ENCODE peak calls at places on chromosomes 11 and 22, in four cellular contexts. M, O, B and U are unnamed samples.

GRCh38 chr11:94845622-94846021 is 77.5 kb downstream of the AMOTL1 start:
- DNase-seq in M (peak; percentile 85), O (no peak), B (no peak), U (peak; percentile 25)

GRCh38 chr11:77020751-77021150 is 13.4 kb upstream of the B3GNT6 start:
- DNase-seq in M (no peak), O (no peak), B (no peak), U (no peak)

GRCh38 chr22:21942407-21942895 is 10.2 kb downstream of the PPM1F start:
- DNase-seq in M (peak; percentile 63), O (peak; percentile 86), B (no peak), U (no peak)

GRCh38 chr22:29799217-29799680 is 32.1 kb downstream of the UQCR10 start:
- DNase-seq in M (peak; percentile 94), O (peak; percentile 92), B (no peak), U (peak; percentile 78)

GRCh38 chr11:82782825-82783374 is 49.2 kb upstream of the FAM181B start:
- DNase-seq in M (no peak), O (no peak), B (no peak), U (no peak)

GRCh38 chr11:73129198-73129597 is 12.9 kb downstream of the FCHSD2 start:
- DNase-seq in M (no peak), O (no peak), B (no peak), U (no peak)

GRCh38 chr11:26860411-26860810 is 133.5 kb upstream of the FIBIN start:
- DNase-seq in M (no peak), O (no peak), B (no peak), U (no peak)

GRCh38 chr22:48492371-48493320 is 1335.0 kb downstream of the BRD1 start:
- DNase-seq in M (peak; percentile 73), O (peak; percentile 43), B (no peak), U (peak; percentile 88)

GRCh38 chr11:93054881-93055280 is 85.4 kb downstream of the MTNR1B start:
- DNase-seq in M (no peak), O (no peak), B (no peak), U (peak; percentile 38)

GRCh38 chr22:35524966-35525686 is 15.5 kb upstream of the RASD2 start:
- DNase-seq in M (peak; percentile 27), O (no peak), B (no peak), U (peak; percentile 61)

GRCh38 chr11:86515297-86516094 is 140.8 kb downstream of the CCDC81 start:
- DNase-seq in M (peak; percentile 9), O (no peak), B (no peak), U (peak; percentile 60)

GRCh38 chr11:19913893-19914249 is 201.2 kb downstream of the NAV2 start:
- DNase-seq in M (no peak), O (no peak), B (no peak), U (no peak)

GRCh38 chr11:46342237-46342636 is 5.0 kb upstream of the DGKZ start:
- DNase-seq in M (no peak), O (no peak), B (no peak), U (peak; percentile 56)

GRCh38 chr22:44261861-44262595 is 50.7 kb downstream of the SHISAL1 start:
- DNase-seq in M (no peak), O (no peak), B (no peak), U (no peak)

GRCh38 chr22:41687901-41688364 is 734 bp downstream of the SNU13 start:
- DNase-seq in M (peak; percentile 30), O (no peak), B (no peak), U (peak; percentile 51)

GRCh38 chr22:24938741-24939341 is 7.7 kb downstream of the LHFPL7 start:
- DNase-seq in M (peak; percentile 56), O (no peak), B (peak; percentile 38), U (peak; percentile 72)

GRCh38 chr11:31480930-31481329 is 28.5 kb downstream of the IMMP1L start:
- DNase-seq in M (no peak), O (no peak), B (no peak), U (no peak)

GRCh38 chr22:42271191-42271813 is 849 bp upstream of the TCF20 start:
- DNase-seq in M (no peak), O (no peak), B (no peak), U (no peak)

GRCh38 chr22:48931452-48931851 is 896.2 kb downstream of the BRD1 start:
- DNase-seq in M (no peak), O (no peak), B (no peak), U (no peak)

GRCh38 chr11:10489444-10489785 is 34.4 kb downstream of the AMPD3 start:
- DNase-seq in M (no peak), O (peak; percentile 62), B (no peak), U (no peak)
- H3K27ac ChIP-seq in M (no peak overlapping the region), O (peak overlapping the region; percentile 47), B (no peak overlapping the region), U (no peak overlapping the region)

DNA sequence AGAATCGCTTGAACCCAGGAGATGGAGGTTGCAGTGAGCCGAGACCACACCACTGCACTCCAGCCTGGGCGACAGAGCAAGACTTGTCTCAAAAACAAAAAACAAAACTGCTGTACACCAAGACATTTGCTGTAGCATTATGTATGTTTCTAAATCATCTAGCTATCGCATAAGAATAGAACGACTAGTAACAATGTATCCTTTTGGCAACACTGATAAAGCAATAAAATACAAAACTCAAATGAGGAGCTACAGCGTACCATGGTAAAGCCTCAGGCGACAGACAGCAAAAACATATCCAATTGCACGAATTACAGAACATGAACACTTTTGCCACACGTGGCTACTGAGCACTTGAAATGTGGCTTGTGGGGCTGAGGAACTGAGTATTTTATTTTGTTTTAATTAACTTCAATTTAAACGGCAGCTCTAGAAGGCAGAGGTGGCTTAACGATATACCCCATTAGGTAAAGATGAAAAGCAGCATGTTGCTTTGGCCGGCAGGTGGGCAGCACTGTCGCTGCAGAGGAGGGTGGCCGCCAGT is 2.3 kb downstream of the TUBGCP6 start:
- DNase-seq in M (no peak), O (no peak), B (no peak), U (no peak)
- H3K27ac ChIP-seq in M (no peak overlapping the region), O (no peak overlapping the region), B (no peak overlapping the region), U (no peak overlapping the region)

GRCh38 chr11:64093233-64094039 is 57.7 kb downstream of the FLRT1 start:
- DNase-seq in M (peak; percentile 32), O (no peak), B (no peak), U (peak; percentile 37)
- H3K27ac ChIP-seq in M (no peak overlapping the region), O (no peak overlapping the region), B (no peak overlapping the region), U (no peak overlapping the region)

GRCh38 chr11:2089536-2090165 is 49.5 kb downstream of the IGF2 start:
- DNase-seq in M (no peak), O (no peak), B (peak; percentile 19), U (peak; percentile 40)
- H3K27ac ChIP-seq in M (no peak overlapping the region), O (no peak overlapping the region), B (no peak overlapping the region), U (no peak overlapping the region)

GRCh38 chr22:46132830-46133587 is 17.3 kb upstream of the PPARA start:
- DNase-seq in M (no peak), O (no peak), B (no peak), U (no peak)
- H3K27ac ChIP-seq in M (no peak overlapping the region), O (no peak overlapping the region), B (no peak overlapping the region), U (no peak overlapping the region)

GRCh38 chr11:11973866-11974265 is 34.6 kb downstream of the DKK3 start:
- DNase-seq in M (no peak), O (no peak), B (no peak), U (no peak)
- H3K27ac ChIP-seq in M (no peak overlapping the region), O (peak overlapping the region; percentile 83), B (no peak overlapping the region), U (peak overlapping the region; percentile 55)

GRCh38 chr22:19578180-19579004 is 54.2 kb upstream of the CLDN5 start:
- DNase-seq in M (no peak), O (no peak), B (no peak), U (no peak)

GRCh38 chr22:19582033-19582693 is 58.0 kb upstream of the CLDN5 start:
- DNase-seq in M (no peak), O (no peak), B (no peak), U (no peak)

GRCh38 chr22:19580291-19580890 is 56.2 kb upstream of the CLDN5 start:
- DNase-seq in M (no peak), O (no peak), B (no peak), U (no peak)

GRCh38 chr22:19579113-19579811 is 55.1 kb upstream of the CLDN5 start:
- DNase-seq in M (no peak), O (no peak), B (no peak), U (no peak)

GRCh38 chr22:19579880-19580279 is 55.7 kb upstream of the CLDN5 start:
- DNase-seq in M (no peak), O (no peak), B (peak; percentile 9), U (no peak)
- H3K27ac ChIP-seq in M (no peak overlapping the region), O (no peak overlapping the region), B (no peak overlapping the region), U (no peak overlapping the region)

GRCh38 chr11:67463186-67463585 is 5.9 kb downstream of the TMEM134 start:
- DNase-seq in M (no peak), O (no peak), B (no peak), U (no peak)
- H3K27ac ChIP-seq in M (no peak overlapping the region), O (peak overlapping the region; percentile 94), B (no peak overlapping the region), U (no peak overlapping the region)

GRCh38 chr11:119673389-119674336 is 55.3 kb downstream of the NECTIN1 start:
- DNase-seq in M (peak; percentile 30), O (no peak), B (no peak), U (peak; percentile 40)

GRCh38 chr11:119672597-119672996 is 56.4 kb downstream of the NECTIN1 start:
- DNase-seq in M (peak; percentile 42), O (no peak), B (no peak), U (no peak)

GRCh38 chr11:119671048-119671447 is 58.0 kb downstream of the NECTIN1 start:
- DNase-seq in M (peak; percentile 74), O (no peak), B (no peak), U (peak; percentile 69)

GRCh38 chr11:119668685-119669084 is 60.3 kb downstream of the NECTIN1 start:
- DNase-seq in M (no peak), O (no peak), B (no peak), U (no peak)

DNA sequence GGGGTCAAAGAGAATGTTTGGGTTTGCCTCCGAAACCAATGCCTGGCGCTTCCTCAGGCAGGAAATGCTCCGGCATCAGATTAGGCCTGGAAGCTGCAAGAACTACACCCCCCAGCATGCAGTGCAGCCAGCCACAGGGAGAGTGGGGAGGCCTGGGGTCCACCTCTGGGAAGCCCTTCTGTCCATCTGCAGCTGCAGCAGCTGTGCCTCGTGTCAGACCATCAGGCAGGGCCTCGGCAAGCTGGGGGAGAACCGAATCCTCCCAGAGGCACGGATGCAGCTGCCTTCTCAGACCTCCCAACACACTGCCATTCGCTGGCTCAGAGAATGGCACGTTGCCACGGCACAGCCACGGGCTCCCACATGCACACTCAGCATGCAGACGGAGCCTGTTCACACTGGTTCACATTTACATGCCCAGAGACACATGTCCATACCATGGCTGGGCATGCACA is 57.4 kb downstream of the NECTIN1 start:
- DNase-seq in M (no peak), O (no peak), B (no peak), U (no peak)
- H3K27ac ChIP-seq in M (no peak overlapping the region), O (no peak overlapping the region), B (no peak overlapping the region), U (peak overlapping the region; percentile 37)

DNA sequence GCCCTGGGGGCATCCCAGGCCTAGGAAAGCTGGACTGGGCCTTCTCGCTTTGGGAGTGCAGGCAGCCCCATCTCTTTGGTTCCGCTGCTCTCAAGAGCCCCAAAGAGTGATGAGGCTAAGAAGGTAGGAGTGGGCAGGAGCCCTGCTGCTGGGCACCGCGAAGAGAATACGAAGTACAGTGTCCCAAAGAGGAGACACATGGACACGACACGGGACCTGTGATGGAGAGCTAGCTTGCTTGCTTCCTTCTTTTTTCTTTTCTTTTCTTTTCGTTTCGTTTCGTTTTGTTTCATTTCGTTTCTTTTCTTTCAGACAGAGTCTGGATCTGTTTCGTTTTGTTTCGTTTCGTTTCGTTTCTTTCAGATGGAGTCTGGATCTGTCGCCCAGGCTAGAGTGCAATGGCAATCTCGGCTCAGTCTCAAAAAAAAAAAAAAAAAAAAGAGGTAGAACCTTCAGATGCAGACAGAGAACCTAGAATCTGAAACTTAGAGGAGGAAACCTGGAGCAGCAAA is 10.6 kb downstream of the MGAT3 start:
- DNase-seq in M (no peak), O (no peak), B (no peak), U (no peak)
- H3K27ac ChIP-seq in M (no peak overlapping the region), O (no peak overlapping the region), B (no peak overlapping the region), U (no peak overlapping the region)